ENCODE peak calls at places on chromosomes 7 and 10, in five cellular contexts. S is HCT116, N is K562, L is esophagus squamous epithelium, E is right lobe of liver. T is an unnamed sample.

GRCh38 chr10:63414481-63415260 is 51.1 kb downstream of the JMJD1C start:
- DNase-seq in S (no peak), N (no peak), L (no peak), E (no peak), T (no peak)

GRCh38 chr10:132183046-132183445 is 3.7 kb upstream of the DPYSL4 start:
- DNase-seq in L (no peak), N (no peak), E (peak), S (no peak), T (no peak)

GRCh38 chr10:15419279-15419874 is 48.3 kb upstream of the FAM171A1 start:
- DNase-seq in N (peak), S (peak), L (no peak), E (no peak), T (peak)

GRCh38 chr7:46134385-46134784 is 213.3 kb upstream of the IGFBP3 start:
- DNase-seq in L (no peak), E (no peak), S (no peak), N (no peak), T (no peak)

GRCh38 chr7:45646996-45647411 is 72.8 kb downstream of the ADCY1 start:
- DNase-seq in S (no peak), L (no peak), E (no peak), N (no peak), T (no peak)

GRCh38 chr10:10975647-10976046 is 42.0 kb upstream of the CELF2 start:
- DNase-seq in L (no peak), E (no peak), N (no peak), S (no peak), T (no peak)

GRCh38 chr7:131244259-131244852 is 83.3 kb upstream of the MKLN1 start:
- DNase-seq in L (no peak), E (no peak), S (peak), N (no peak), T (peak)

GRCh38 chr7:148540041-148540738 is 50.4 kb upstream of the C7orf33 start:
- DNase-seq in N (no peak), S (peak), L (no peak), E (peak), T (no peak)

GRCh38 chr10:78416031-78416800 is 382.6 kb downstream of the RPS24 start:
- DNase-seq in S (no peak), L (no peak), N (no peak), E (no peak), T (no peak)

GRCh38 chr10:98477861-98478260 is 31.1 kb upstream of the HPS1 start:
- DNase-seq in S (no peak), L (no peak), N (no peak), E (no peak), T (no peak)
- TF ChIP-seq POLR2A in S (no peak), L (no peak), N (no peak), E (no peak), T (no peak)

GRCh38 chr10:3761916-3762708 is 22.9 kb downstream of the KLF6 start:
- DNase-seq in S (peak), N (no peak), L (no peak), E (no peak), T (no peak)

GRCh38 chr10:3764626-3765375 is 20.2 kb downstream of the KLF6 start:
- DNase-seq in L (no peak), E (no peak), N (no peak), S (no peak), T (peak)

GRCh38 chr10:3763035-3763456 is 22.0 kb downstream of the KLF6 start:
- DNase-seq in L (no peak), N (peak), E (no peak), S (peak), T (peak)

GRCh38 chr10:3765376-3765667 is 19.7 kb downstream of the KLF6 start:
- DNase-seq in S (no peak), L (no peak), E (no peak), N (no peak), T (no peak)

DNA sequence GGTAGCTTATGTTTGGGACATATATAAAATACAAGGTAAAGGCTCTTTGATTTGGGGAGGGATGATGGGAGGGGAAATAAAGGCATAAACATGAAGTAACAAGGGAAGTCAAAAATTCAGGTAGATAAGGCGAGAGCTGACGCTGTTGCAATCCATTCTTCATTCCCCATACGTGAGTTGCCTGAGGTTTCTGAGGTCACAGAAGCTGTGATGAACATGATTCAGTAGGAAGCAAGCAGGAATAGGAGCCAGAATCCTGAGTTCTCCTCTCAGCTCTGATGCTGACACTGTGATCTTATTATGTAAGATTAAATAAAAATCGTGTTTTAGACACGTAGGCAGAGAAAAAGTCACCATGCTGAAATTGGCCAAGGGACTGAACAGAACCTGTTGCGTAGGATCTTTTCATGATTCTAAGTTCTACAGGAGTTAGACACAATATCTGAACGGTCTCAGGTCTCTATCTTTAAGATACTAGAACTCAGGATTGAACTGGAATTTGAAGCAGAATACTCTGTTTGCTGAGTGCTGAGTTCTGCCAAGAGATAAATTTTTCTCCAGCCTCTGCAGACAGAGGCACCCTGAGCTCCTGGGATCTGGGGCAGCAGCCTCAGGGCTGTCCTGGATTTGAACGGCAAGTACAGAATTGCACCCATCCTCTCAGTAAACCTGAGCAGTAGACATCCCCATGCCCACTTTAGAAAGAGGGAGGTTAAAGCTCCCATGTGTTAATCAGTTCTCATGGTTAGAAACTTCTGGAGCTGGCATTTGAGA is 21.0 kb downstream of the KLF6 start:
- DNase-seq in S (no peak), L (no peak), E (no peak), N (no peak), T (no peak)
- H3K27ac ChIP-seq in S (peak), L (peak), E (peak), N (no peak), T (no peak)

DNA sequence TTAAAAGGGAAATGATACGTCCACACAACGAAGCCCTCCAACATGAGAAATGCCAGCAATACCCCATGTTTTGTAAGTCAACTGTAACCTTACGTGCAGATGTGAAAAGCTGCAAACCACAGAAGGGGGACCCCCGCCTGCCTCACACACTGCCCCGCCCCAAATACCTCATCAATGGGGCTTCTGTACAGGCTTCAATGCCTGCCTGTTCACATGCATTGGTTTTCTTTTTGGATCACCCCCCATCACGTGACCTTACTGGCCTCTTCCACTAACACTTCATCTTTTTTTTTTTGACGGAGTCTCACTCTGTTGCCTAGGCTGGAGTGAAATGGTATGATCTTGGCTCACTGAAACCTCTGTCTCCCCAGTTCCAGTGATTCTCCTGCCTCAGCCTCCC is 224.0 kb downstream of the TNS3 start:
- DNase-seq in E (no peak), N (no peak), S (no peak), L (no peak), T (peak)
- TF ChIP-seq POLR2A in E (no peak), N (no peak), S (no peak), L (no peak), T (no peak)

DNA sequence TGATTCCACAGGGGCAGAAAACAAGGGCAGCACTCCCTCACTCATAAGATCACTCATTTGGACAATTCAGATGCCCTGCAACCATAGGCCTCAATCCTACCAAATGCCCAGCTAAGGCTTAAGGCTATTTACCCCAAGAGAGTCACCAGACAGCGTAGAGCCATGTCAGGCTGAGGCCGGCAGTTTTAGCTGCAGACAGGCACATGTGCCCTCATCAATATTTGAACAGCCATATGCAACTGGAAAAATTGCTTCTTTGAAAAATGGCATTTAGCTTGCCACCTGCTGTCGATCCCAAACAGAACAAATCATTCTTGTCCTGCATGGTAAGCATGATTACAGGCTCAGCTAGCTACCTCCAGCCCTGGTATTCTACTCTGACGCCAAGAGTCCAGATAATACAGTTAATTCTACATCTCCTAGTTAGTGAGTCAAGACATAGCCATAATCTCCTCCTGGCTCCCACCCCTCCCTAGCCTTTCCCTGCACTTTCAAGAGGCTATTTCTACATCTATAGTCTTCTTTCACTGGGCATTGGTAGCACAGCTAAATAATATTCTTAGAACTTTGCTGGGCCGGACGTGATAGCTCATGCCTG is 7.7 kb downstream of the CREB3L2 start:
- DNase-seq in E (no peak), N (no peak), S (no peak), L (no peak), T (no peak)
- H3K27ac ChIP-seq in E (no peak), N (peak), S (no peak), L (peak), T (peak)

GRCh38 chr7:3027005-3027404 is 16.7 kb downstream of the CARD11 start:
- DNase-seq in N (no peak), S (no peak), L (no peak), E (no peak), T (no peak)
- TF ChIP-seq POLR2A in N (no peak), S (no peak), L (no peak), E (no peak), T (no peak)

GRCh38 chr10:47261121-47261520 is 38.9 kb upstream of the GDF10 start:
- DNase-seq in E (no peak), L (no peak), S (no peak), N (no peak), T (peak)
- H3K27ac ChIP-seq in E (no peak), L (no peak), S (no peak), N (no peak), T (no peak)

GRCh38 chr7:99438573-99439480 is at the start of the genes CPSF4 and PTCD1:
- DNase-seq in L (peak), N (peak), S (peak), E (peak), T (peak)
- TF ChIP-seq POLR2A in L (peak), N (peak), S (peak), E (peak), T (peak)

DNA sequence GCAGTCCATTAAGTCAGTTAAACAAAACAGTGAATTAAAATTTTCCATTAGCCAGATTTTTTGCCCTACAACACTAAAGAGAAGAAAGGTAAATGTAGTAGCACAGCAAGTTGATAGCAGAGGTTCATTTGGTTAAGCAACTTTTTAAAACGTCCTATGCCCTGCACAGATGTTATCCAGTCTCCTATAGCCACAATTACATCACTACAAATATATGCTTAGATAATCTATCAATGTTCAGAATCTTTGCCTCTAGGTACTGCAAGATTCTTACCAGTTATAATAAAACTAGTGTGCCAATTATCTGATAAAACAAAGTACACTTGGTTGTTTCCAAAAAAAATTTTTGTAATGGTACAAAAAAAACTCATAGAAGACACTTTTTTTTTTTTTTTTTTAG is 175.5 kb upstream of the MYO3A start:
- DNase-seq in E (no peak), N (no peak), L (no peak), S (no peak), T (no peak)
- H3K27ac ChIP-seq in E (no peak), N (no peak), L (no peak), S (no peak), T (no peak)

DNA sequence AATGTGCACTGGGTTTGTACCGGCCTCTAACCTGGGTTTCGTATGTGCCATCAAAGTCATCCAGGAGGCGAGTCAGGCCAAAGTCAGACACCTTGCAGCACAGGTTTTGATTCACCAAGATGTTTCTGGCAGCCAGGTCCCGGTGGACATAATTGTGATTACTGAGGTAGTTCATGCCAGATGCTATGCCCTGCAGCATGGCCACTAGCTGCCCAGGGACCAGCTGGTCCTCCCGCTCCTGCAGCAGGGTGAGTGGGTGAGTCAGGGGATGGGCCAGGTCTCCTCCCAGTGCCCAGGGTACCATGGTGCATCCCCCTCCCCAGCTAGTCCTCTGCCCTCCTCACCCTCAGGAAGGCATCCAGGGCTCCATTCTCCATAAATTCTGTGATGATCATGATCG is 13.6 kb downstream of the ZYX start:
- DNase-seq in E (no peak), S (no peak), N (no peak), L (no peak), T (no peak)
- TF ChIP-seq POLR2A in E (no peak), S (no peak), N (no peak), L (no peak), T (no peak)

GRCh38 chr7:116505823-116506222 is 6.3 kb downstream of the CAV2 start:
- DNase-seq in E (no peak), N (no peak), S (no peak), L (no peak), T (no peak)

GRCh38 chr7:116510795-116511194 is 11.3 kb downstream of the CAV2 start:
- DNase-seq in S (no peak), E (no peak), N (no peak), L (no peak), T (no peak)

GRCh38 chr7:116512524-116513188 is 12.2 kb upstream of the CAV1 start:
- DNase-seq in S (no peak), L (no peak), N (no peak), E (no peak), T (no peak)

GRCh38 chr7:116511552-116512523 is 12.3 kb downstream of the CAV2 start:
- DNase-seq in L (no peak), S (peak), E (peak), N (no peak), T (no peak)

DNA sequence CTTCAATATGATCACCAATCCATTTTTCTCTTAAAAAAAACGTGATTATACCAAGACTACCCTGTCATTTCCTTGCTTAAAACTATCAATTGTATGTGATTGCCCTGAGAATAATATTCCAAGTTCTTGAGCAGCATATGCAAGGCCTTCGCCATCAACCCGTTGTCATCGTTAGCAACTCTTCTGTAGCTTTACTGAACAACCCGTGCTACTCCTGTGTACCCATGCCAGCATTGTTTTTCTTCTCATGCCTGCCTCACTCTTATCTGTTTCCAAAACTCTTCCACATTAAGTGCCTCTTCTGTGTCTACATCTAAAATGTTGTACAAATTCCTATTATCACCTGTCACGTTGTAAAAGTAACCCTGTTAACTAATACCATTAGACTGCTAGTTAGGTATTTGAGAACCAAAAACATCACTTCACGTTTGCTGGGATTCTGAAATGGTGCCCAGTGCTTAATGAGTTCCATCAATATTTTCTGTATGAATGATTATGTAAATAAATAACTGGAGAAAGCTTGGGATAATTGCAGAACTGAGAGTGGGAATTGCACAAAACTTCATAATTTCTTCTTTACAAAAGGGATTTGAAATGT is 10.5 kb downstream of the CAV2 start:
- DNase-seq in S (no peak), N (no peak), E (no peak), L (no peak), T (no peak)
- H3K27ac ChIP-seq in S (peak), N (no peak), E (no peak), L (no peak), T (no peak)

T was measured in transverse colon.